ENCODE peak calls at places on chromosomes 3 and 15, in four cellular contexts. S, X, G and E are unnamed samples.

GRCh38 chr3:152352559-152352958 is 83.8 kb downstream of the MBNL1 start:
- DNase-seq in G (no peak), X (no peak), S (no peak), E (no peak)

GRCh38 chr3:136984837-136985236 is 27.1 kb downstream of the IL20RB start:
- DNase-seq in X (no peak), G (no peak), S (no peak), E (no peak)

GRCh38 chr15:74790080-74790916 is 8.4 kb downstream of the CSK start:
- DNase-seq in S (no peak), X (no peak), G (no peak), E (peak; percentile 72)

GRCh38 chr15:61051570-61052031 is 177.5 kb downstream of the RORA start:
- DNase-seq in G (no peak), X (no peak), S (no peak), E (no peak)

GRCh38 chr15:31397851-31398661 is 71.4 kb downstream of the KLF13 start:
- DNase-seq in G (no peak), S (no peak), X (no peak), E (no peak)

GRCh38 chr15:98651581-98652220 is 3.4 kb downstream of the IGF1R start:
- DNase-seq in S (no peak), G (no peak), X (no peak), E (no peak)

GRCh38 chr3:4722103-4722502 is 229.0 kb downstream of the ITPR1 start:
- DNase-seq in S (no peak), X (no peak), G (no peak), E (peak; percentile 60)

GRCh38 chr3:65178703-65179102 is 490.9 kb upstream of the ADAMTS9 start:
- DNase-seq in G (no peak), X (no peak), S (no peak), E (no peak)

GRCh38 chr3:30354972-30355371 is 251.4 kb upstream of the TGFBR2 start:
- DNase-seq in S (no peak), X (no peak), G (no peak), E (no peak)

GRCh38 chr15:52803543-52804306 is 13.6 kb upstream of the ONECUT1 start:
- DNase-seq in X (no peak), S (no peak), G (no peak), E (no peak)

GRCh38 chr3:195591852-195592251 is 8.1 kb upstream of the APOD start:
- DNase-seq in X (no peak), S (no peak), G (no peak), E (no peak)
- TF ChIP-seq POLR2AphosphoS5 in X (peak; percentile 61), S (no peak), G (no peak), E (no peak)

GRCh38 chr3:138694287-138695007 is 85.9 kb downstream of the FAIM start:
- DNase-seq in S (no peak), X (no peak), G (no peak), E (no peak)
- TF ChIP-seq POLR2AphosphoS5 in S (peak; percentile 23), X (no peak), G (no peak), E (no peak)

GRCh38 chr15:29749365-29750086 is 72.7 kb downstream of the TJP1 start:
- DNase-seq in X (no peak), G (no peak), S (no peak), E (no peak)
- TF ChIP-seq POLR2AphosphoS5 in X (no peak), G (no peak), S (no peak), E (no peak)

GRCh38 chr3:123657111-123657510 is 72.3 kb upstream of the HACD2 start:
- DNase-seq in X (no peak), G (no peak), S (no peak), E (no peak)
- TF ChIP-seq POLR2AphosphoS5 in X (no peak), G (no peak), S (no peak), E (no peak)

GRCh38 chr3:66971245-66971644 is 26.9 kb upstream of the KBTBD8 start:
- DNase-seq in G (no peak), X (no peak), S (no peak), E (no peak)

DNA sequence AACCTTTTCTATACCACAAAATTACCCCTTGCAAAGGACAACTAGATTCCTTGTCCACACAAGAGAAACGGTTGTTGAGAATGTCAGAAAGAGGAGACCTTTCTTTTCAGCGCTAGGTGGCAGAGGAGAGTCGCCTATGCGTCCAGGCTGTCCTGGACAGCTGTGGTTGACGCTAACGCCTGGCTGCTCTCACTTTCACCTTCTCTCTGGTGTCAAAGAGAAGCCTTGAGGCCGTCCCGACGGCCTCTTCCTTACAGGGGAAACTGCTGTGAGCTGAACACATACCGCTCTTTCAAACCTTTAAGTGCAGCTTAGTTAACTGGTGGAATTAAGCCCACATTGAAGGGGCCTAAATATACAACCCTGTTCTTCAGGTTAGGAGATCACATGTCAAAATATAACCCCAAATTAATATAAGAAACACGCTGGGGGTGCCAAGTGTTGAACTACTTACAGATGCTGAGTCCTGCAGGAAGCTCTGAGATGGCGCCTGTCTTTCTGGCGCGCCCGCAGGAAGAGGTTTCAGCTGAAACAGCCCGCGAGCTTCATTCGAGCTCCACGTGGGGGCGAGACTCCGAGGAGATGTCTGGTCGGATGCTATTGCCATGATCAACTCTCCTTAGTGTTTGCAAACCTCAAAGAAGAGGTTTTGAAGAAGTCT is 26.1 kb upstream of the KBTBD8 start:
- DNase-seq in S (no peak), X (peak; percentile 55), G (no peak), E (peak; percentile 14)
- TF ChIP-seq POLR2AphosphoS5 in S (no peak), X (no peak), G (no peak), E (no peak)

GRCh38 chr3:111859974-111860859 is 1.2 kb downstream of the PHLDB2 start:
- DNase-seq in G (peak; percentile 63), X (peak; percentile 66), S (no peak), E (peak; percentile 82)
- TF ChIP-seq POLR2AphosphoS5 in G (peak; percentile 22), X (peak; percentile 66), S (peak; percentile 70), E (peak; percentile 3)